ENCODE peak calls at places on chromosomes 2 and 18, in six cellular contexts. One of them, this sample, is unnamed. For H3K27me3 and H3K9me3, the result is how much of the 10 kb centered on the place peaks cover.

GRCh38 chr2:43086451-43087221 is 139.8 kb downstream of the ZFP36L2 start:
- DNase-seq in testis: peak
- DNase-seq in fibroblast of lung: peak
- DNase-seq in MM.1S: no peak
- DNase-seq in astrocyte: peak
- DNase-seq in lower lobe of right lung: no peak
- DNase-seq in this sample: no peak

GRCh38 chr2:86634352-86634751 is 10.7 kb upstream of the RNF103 start:
- DNase-seq in testis: no peak
- DNase-seq in fibroblast of lung: no peak
- DNase-seq in MM.1S: no peak
- DNase-seq in astrocyte: no peak
- DNase-seq in lower lobe of right lung: no peak
- DNase-seq in this sample: no peak

GRCh38 chr2:60483400-60483799 is 70.1 kb downstream of the BCL11A start:
- DNase-seq in testis: no peak
- DNase-seq in fibroblast of lung: peak
- DNase-seq in MM.1S: no peak
- DNase-seq in astrocyte: peak
- DNase-seq in lower lobe of right lung: no peak
- DNase-seq in this sample: no peak

GRCh38 chr2:71100195-71100964 is 29.6 kb downstream of the MCEE start:
- DNase-seq in testis: peak
- DNase-seq in fibroblast of lung: peak
- DNase-seq in MM.1S: peak
- DNase-seq in astrocyte: peak
- DNase-seq in lower lobe of right lung: peak
- DNase-seq in this sample: peak

GRCh38 chr2:144509001-144509545 is 10.8 kb downstream of the ZEB2 start:
- DNase-seq in testis: no peak
- DNase-seq in fibroblast of lung: no peak
- DNase-seq in MM.1S: no peak
- DNase-seq in astrocyte: no peak
- DNase-seq in lower lobe of right lung: no peak
- DNase-seq in this sample: no peak

GRCh38 chr2:55966431-55967118 is 43.0 kb upstream of the EFEMP1 start:
- DNase-seq in testis: no peak
- DNase-seq in fibroblast of lung: peak
- DNase-seq in MM.1S: no peak
- DNase-seq in astrocyte: peak
- DNase-seq in lower lobe of right lung: no peak
- DNase-seq in this sample: peak

GRCh38 chr18:40868110-40868858 is 1086.8 kb upstream of the PIK3C3 start:
- DNase-seq in testis: no peak
- DNase-seq in fibroblast of lung: peak
- DNase-seq in MM.1S: no peak
- DNase-seq in astrocyte: peak
- DNase-seq in lower lobe of right lung: no peak
- DNase-seq in this sample: no peak

GRCh38 chr18:47594621-47595086 is 335.8 kb downstream of the SMAD2 start:
- DNase-seq in testis: no peak
- DNase-seq in fibroblast of lung: no peak
- DNase-seq in MM.1S: no peak
- DNase-seq in astrocyte: no peak
- DNase-seq in lower lobe of right lung: no peak
- DNase-seq in this sample: no peak

GRCh38 chr2:117401582-117401981 is 412.9 kb upstream of the DDX18 start:
- DNase-seq in testis: no peak
- DNase-seq in fibroblast of lung: no peak
- DNase-seq in MM.1S: no peak
- DNase-seq in astrocyte: no peak
- DNase-seq in lower lobe of right lung: no peak
- DNase-seq in this sample: no peak

GRCh38 chr18:63779386-63779785 is 4.2 kb downstream of the SERPINB7 start:
- DNase-seq in testis: no peak
- DNase-seq in fibroblast of lung: no peak
- DNase-seq in MM.1S: no peak
- DNase-seq in astrocyte: no peak
- DNase-seq in lower lobe of right lung: no peak
- DNase-seq in this sample: no peak

GRCh38 chr2:197204855-197205254 is 105.7 kb downstream of the ANKRD44 start:
- DNase-seq in testis: no peak
- DNase-seq in fibroblast of lung: peak
- DNase-seq in MM.1S: no peak
- DNase-seq in astrocyte: peak
- DNase-seq in lower lobe of right lung: no peak
- DNase-seq in this sample: no peak

GRCh38 chr2:160157861-160158813 is 41.9 kb downstream of the ITGB6 start:
- DNase-seq in testis: peak
- DNase-seq in fibroblast of lung: peak
- DNase-seq in MM.1S: no peak
- DNase-seq in astrocyte: peak
- DNase-seq in lower lobe of right lung: no peak
- DNase-seq in this sample: peak

GRCh38 chr18:13584826-13585225 is 141.5 kb downstream of the FAM210A start:
- DNase-seq in testis: no peak
- DNase-seq in fibroblast of lung: no peak
- DNase-seq in MM.1S: no peak
- DNase-seq in astrocyte: no peak
- DNase-seq in lower lobe of right lung: no peak
- DNase-seq in this sample: peak

GRCh38 chr2:169141713-169142352 is 72.5 kb downstream of the DHRS9 start:
- DNase-seq in testis: peak
- DNase-seq in fibroblast of lung: peak
- DNase-seq in MM.1S: peak
- DNase-seq in astrocyte: peak
- DNase-seq in lower lobe of right lung: no peak
- DNase-seq in this sample: peak

GRCh38 chr2:67660015-67660602 is 263.0 kb downstream of the ETAA1 start:
- DNase-seq in testis: no peak
- DNase-seq in fibroblast of lung: no peak
- DNase-seq in MM.1S: no peak
- DNase-seq in astrocyte: no peak
- DNase-seq in lower lobe of right lung: no peak
- DNase-seq in this sample: no peak

GRCh38 chr18:59813942-59814341 is 85.9 kb upstream of the PMAIP1 start:
- DNase-seq in testis: no peak
- DNase-seq in fibroblast of lung: no peak
- DNase-seq in MM.1S: no peak
- DNase-seq in astrocyte: no peak
- DNase-seq in lower lobe of right lung: no peak
- DNase-seq in this sample: no peak

GRCh38 chr2:30346475-30347169 is 100.4 kb upstream of the LCLAT1 start:
- DNase-seq in testis: peak
- DNase-seq in fibroblast of lung: peak
- DNase-seq in MM.1S: no peak
- DNase-seq in astrocyte: peak
- DNase-seq in lower lobe of right lung: peak
- DNase-seq in this sample: no peak

GRCh38 chr2:82591718-82592117 is 1867.4 kb downstream of the SUCLG1 start:
- DNase-seq in testis: no peak
- DNase-seq in fibroblast of lung: no peak
- DNase-seq in MM.1S: no peak
- DNase-seq in astrocyte: no peak
- DNase-seq in lower lobe of right lung: no peak
- DNase-seq in this sample: no peak

GRCh38 chr18:25350561-25351201 is 1.3 kb downstream of the ZNF521 start:
- DNase-seq in testis: peak
- DNase-seq in fibroblast of lung: peak
- DNase-seq in MM.1S: peak
- DNase-seq in astrocyte: peak
- DNase-seq in lower lobe of right lung: peak
- DNase-seq in this sample: no peak

GRCh38 chr2:95292623-95293260 is 4.4 kb upstream of the KCNIP3 start:
- DNase-seq in testis: no peak
- DNase-seq in fibroblast of lung: no peak
- DNase-seq in MM.1S: no peak
- DNase-seq in astrocyte: no peak
- DNase-seq in lower lobe of right lung: no peak
- DNase-seq in this sample: no peak

GRCh38 chr2:204187513-204188088 is 251.0 kb downstream of the ICOS start:
- DNase-seq in testis: no peak
- DNase-seq in fibroblast of lung: no peak
- DNase-seq in MM.1S: no peak
- DNase-seq in astrocyte: no peak
- DNase-seq in lower lobe of right lung: no peak
- DNase-seq in this sample: no peak

GRCh38 chr18:62850619-62851306 is 135.4 kb downstream of the PHLPP1 start:
- DNase-seq in testis: no peak
- DNase-seq in fibroblast of lung: peak
- DNase-seq in MM.1S: no peak
- DNase-seq in astrocyte: no peak
- DNase-seq in lower lobe of right lung: no peak
- DNase-seq in this sample: no peak

GRCh38 chr2:226215902-226216503 is 583.6 kb downstream of the IRS1 start:
- DNase-seq in testis: peak
- DNase-seq in fibroblast of lung: peak
- DNase-seq in MM.1S: peak
- DNase-seq in astrocyte: peak
- DNase-seq in lower lobe of right lung: peak
- DNase-seq in this sample: peak

GRCh38 chr18:48573632-48574293 is 34.9 kb downstream of the CTIF start:
- DNase-seq in testis: no peak
- DNase-seq in fibroblast of lung: no peak
- DNase-seq in MM.1S: no peak
- DNase-seq in astrocyte: no peak
- DNase-seq in lower lobe of right lung: no peak
- DNase-seq in this sample: no peak

GRCh38 chr2:240388471-240389301 is 46.8 kb upstream of the GPC1 start:
- DNase-seq in testis: no peak
- DNase-seq in fibroblast of lung: no peak
- DNase-seq in MM.1S: no peak
- DNase-seq in astrocyte: no peak
- DNase-seq in lower lobe of right lung: peak
- DNase-seq in this sample: peak

GRCh38 chr2:201448701-201449100 is 2.6 kb downstream of the TRAK2 start:
- DNase-seq in testis: no peak
- DNase-seq in fibroblast of lung: no peak
- DNase-seq in MM.1S: no peak
- DNase-seq in astrocyte: no peak
- DNase-seq in lower lobe of right lung: no peak
- DNase-seq in this sample: no peak

GRCh38 chr2:129849559-129850160 is 129.8 kb upstream of the RAB6C start:
- DNase-seq in testis: no peak
- DNase-seq in fibroblast of lung: peak
- DNase-seq in MM.1S: peak
- DNase-seq in astrocyte: peak
- DNase-seq in lower lobe of right lung: no peak
- DNase-seq in this sample: no peak

GRCh38 chr2:30191831-30192271 is 39.5 kb upstream of the LBH start:
- DNase-seq in testis: no peak
- DNase-seq in fibroblast of lung: no peak
- DNase-seq in MM.1S: no peak
- DNase-seq in astrocyte: no peak
- DNase-seq in lower lobe of right lung: no peak
- DNase-seq in this sample: no peak

GRCh38 chr2:143415571-143415970 is 286.4 kb downstream of the ARHGAP15 start:
- DNase-seq in testis: no peak
- DNase-seq in fibroblast of lung: no peak
- DNase-seq in MM.1S: no peak
- DNase-seq in astrocyte: no peak
- DNase-seq in lower lobe of right lung: no peak
- DNase-seq in this sample: no peak

GRCh38 chr2:197677483-197677882 is 2.1 kb upstream of the RFTN2 start:
- DNase-seq in testis: no peak
- DNase-seq in fibroblast of lung: peak
- DNase-seq in MM.1S: no peak
- DNase-seq in astrocyte: no peak
- DNase-seq in lower lobe of right lung: no peak
- DNase-seq in this sample: no peak

GRCh38 chr2:19541884-19542283 is 183.5 kb upstream of the OSR1 start:
- DNase-seq in testis: no peak
- DNase-seq in fibroblast of lung: no peak
- DNase-seq in MM.1S: no peak
- DNase-seq in astrocyte: no peak
- DNase-seq in lower lobe of right lung: no peak
- DNase-seq in this sample: no peak

GRCh38 chr2:207071820-207072219 is 93.9 kb downstream of the KLF7 start:
- DNase-seq in testis: no peak
- DNase-seq in fibroblast of lung: no peak
- DNase-seq in MM.1S: no peak
- DNase-seq in astrocyte: no peak
- DNase-seq in lower lobe of right lung: no peak
- DNase-seq in this sample: no peak

GRCh38 chr2:169221745-169222369 is 140.5 kb downstream of the LRP2 start:
- DNase-seq in testis: no peak
- DNase-seq in fibroblast of lung: peak
- DNase-seq in MM.1S: peak
- DNase-seq in astrocyte: peak
- DNase-seq in lower lobe of right lung: no peak
- DNase-seq in this sample: no peak

GRCh38 chr2:27378096-27378808 is 2.3 kb downstream of the ZNF513 start:
- DNase-seq in testis: no peak
- DNase-seq in fibroblast of lung: no peak
- DNase-seq in MM.1S: no peak
- DNase-seq in astrocyte: no peak
- DNase-seq in lower lobe of right lung: no peak
- DNase-seq in this sample: no peak

GRCh38 chr2:42585779-42586178 is 17.3 kb downstream of the MTA3 start:
- DNase-seq in testis: no peak
- DNase-seq in fibroblast of lung: no peak
- DNase-seq in MM.1S: no peak
- DNase-seq in astrocyte: no peak
- DNase-seq in lower lobe of right lung: no peak
- DNase-seq in this sample: no peak

GRCh38 chr2:216365518-216365917 is 6.8 kb downstream of the MARCHF4 start:
- DNase-seq in testis: no peak
- DNase-seq in fibroblast of lung: no peak
- DNase-seq in MM.1S: no peak
- DNase-seq in astrocyte: no peak
- DNase-seq in lower lobe of right lung: no peak
- DNase-seq in this sample: no peak
- H3K27me3 ChIP-seq in testis: under half
- H3K27me3 ChIP-seq in fibroblast of lung: under half
- H3K27me3 ChIP-seq in MM.1S: under half
- H3K27me3 ChIP-seq in astrocyte: under half
- H3K27me3 ChIP-seq in lower lobe of right lung: under half
- H3K27me3 ChIP-seq in this sample: under half

GRCh38 chr2:174040417-174040701 is 75.2 kb upstream of the SP3 start:
- DNase-seq in testis: no peak
- DNase-seq in fibroblast of lung: no peak
- DNase-seq in MM.1S: no peak
- DNase-seq in astrocyte: no peak
- DNase-seq in lower lobe of right lung: no peak
- DNase-seq in this sample: no peak
- TF ChIP-seq CTCF in testis: no peak
- TF ChIP-seq CTCF in fibroblast of lung: no peak
- TF ChIP-seq CTCF in MM.1S: no peak
- TF ChIP-seq CTCF in astrocyte: no peak
- TF ChIP-seq CTCF in lower lobe of right lung: no peak
- TF ChIP-seq CTCF in this sample: no peak

GRCh38 chr18:8620845-8621244 is 11.6 kb downstream of the RAB12 start:
- DNase-seq in testis: no peak
- DNase-seq in fibroblast of lung: no peak
- DNase-seq in MM.1S: no peak
- DNase-seq in astrocyte: no peak
- DNase-seq in lower lobe of right lung: no peak
- DNase-seq in this sample: no peak
- H3K9me3 ChIP-seq in testis: under half
- H3K9me3 ChIP-seq in fibroblast of lung: under half
- H3K9me3 ChIP-seq in MM.1S: under half
- H3K9me3 ChIP-seq in astrocyte: under half
- H3K9me3 ChIP-seq in lower lobe of right lung: under half
- H3K9me3 ChIP-seq in this sample: under half

GRCh38 chr2:173520918-173521317 is 166.2 kb downstream of the CDCA7 start:
- DNase-seq in testis: no peak
- DNase-seq in fibroblast of lung: no peak
- DNase-seq in MM.1S: no peak
- DNase-seq in astrocyte: no peak
- DNase-seq in lower lobe of right lung: no peak
- DNase-seq in this sample: no peak
- H3K27me3 ChIP-seq in testis: under half
- H3K27me3 ChIP-seq in fibroblast of lung: under half
- H3K27me3 ChIP-seq in MM.1S: under half
- H3K27me3 ChIP-seq in astrocyte: under half
- H3K27me3 ChIP-seq in lower lobe of right lung: under half
- H3K27me3 ChIP-seq in this sample: under half